ENCODE peak calls at places on chromosomes 16 and 17, in seven cellular contexts. C is ascending aorta, T is uterus, M is AG04450, Z is HCT116, D is pancreas, S is left ventricle myocardium inferior. J is an unnamed sample.

GRCh38 chr16:3478242-3478925 is 16.9 kb downstream of the C16orf90 start:
- DNase-seq in Z (no peak), D (no peak), M (no peak), T (no peak), S (no peak), C (no peak), J (no peak)

GRCh38 chr16:70713781-70714180 is 27.9 kb upstream of the MTSS2 start:
- DNase-seq in D (no peak), M (no peak), S (no peak), C (no peak), T (no peak), Z (no peak), J (no peak)

GRCh38 chr17:2904135-2904534 is 107.9 kb downstream of the RAP1GAP2 start:
- DNase-seq in M (no peak), D (peak; percentile 78), C (no peak), Z (no peak), T (no peak), S (peak; percentile 72), J (no peak)

GRCh38 chr17:78168906-78169793 is 769 bp downstream of the SYNGR2 start:
- DNase-seq in S (peak; percentile 58), D (peak; percentile 65), T (peak; percentile 46), Z (peak; percentile 64), C (peak; percentile 82), M (no peak), J (peak; percentile 71)

GRCh38 chr17:57442914-57443571 is 186.7 kb downstream of the MSI2 start:
- DNase-seq in Z (no peak), S (peak; percentile 45), M (no peak), C (peak; percentile 77), T (no peak), D (no peak), J (peak; percentile 83)

GRCh38 chr17:35312790-35313711 is 60.4 kb downstream of the SLFN11 start:
- DNase-seq in T (peak; percentile 37), C (peak; percentile 69), Z (peak; percentile 37), M (peak; percentile 56), S (peak; percentile 24), D (peak; percentile 47), J (peak; percentile 53)

GRCh38 chr17:10469459-10469858 is at the start of gene MYH4:
- DNase-seq in M (no peak), S (no peak), Z (no peak), T (no peak), C (no peak), D (no peak), J (no peak)

GRCh38 chr17:69637399-69638165 is 223.1 kb downstream of the MAP2K6 start:
- DNase-seq in S (no peak), D (no peak), Z (no peak), M (peak; percentile 33), C (no peak), T (no peak), J (no peak)

GRCh38 chr17:76904116-76904515 is 35.9 kb downstream of the MGAT5B start:
- DNase-seq in C (no peak), Z (no peak), D (no peak), S (no peak), M (no peak), T (no peak), J (no peak)

GRCh38 chr17:13647551-13647950 is 45.8 kb upstream of the HS3ST3A1 start:
- DNase-seq in D (no peak), Z (no peak), S (no peak), T (no peak), C (no peak), M (no peak), J (no peak)

GRCh38 chr16:12086861-12087260 is 110.3 kb downstream of the SNX29 start:
- DNase-seq in C (peak; percentile 3), D (no peak), M (no peak), Z (no peak), T (no peak), S (no peak), J (no peak)

GRCh38 chr17:39225974-39226683 is 384 bp upstream of the STAC2 start:
- DNase-seq in C (peak; percentile 93), T (peak; percentile 94), D (no peak), Z (no peak), M (no peak), S (peak; percentile 74), J (no peak)

GRCh38 chr16:12057276-12057675 is 80.7 kb downstream of the SNX29 start:
- DNase-seq in T (no peak), C (no peak), Z (no peak), D (no peak), M (no peak), S (no peak), J (no peak)

GRCh38 chr17:77959216-77959925 is 868 bp downstream of the TNRC6C start:
- DNase-seq in M (no peak), S (no peak), T (peak; percentile 22), C (no peak), D (peak; percentile 30), Z (no peak), J (no peak)

GRCh38 chr17:75826561-75827290 is 17.5 kb downstream of the UNC13D start:
- DNase-seq in S (no peak), M (no peak), D (no peak), T (no peak), C (no peak), Z (no peak), J (no peak)

GRCh38 chr17:75829747-75830146 is 14.5 kb downstream of the UNC13D start:
- DNase-seq in T (no peak), C (no peak), S (no peak), M (no peak), D (no peak), Z (no peak), J (no peak)

GRCh38 chr17:75828741-75829140 is 15.5 kb downstream of the UNC13D start:
- DNase-seq in D (no peak), Z (no peak), T (no peak), M (no peak), S (no peak), C (no peak), J (no peak)

GRCh38 chr17:75827291-75828050 is 16.7 kb downstream of the UNC13D start:
- DNase-seq in M (no peak), D (peak; percentile 72), C (peak; percentile 80), T (peak; percentile 82), S (peak; percentile 76), Z (no peak), J (peak; percentile 66)

DNA sequence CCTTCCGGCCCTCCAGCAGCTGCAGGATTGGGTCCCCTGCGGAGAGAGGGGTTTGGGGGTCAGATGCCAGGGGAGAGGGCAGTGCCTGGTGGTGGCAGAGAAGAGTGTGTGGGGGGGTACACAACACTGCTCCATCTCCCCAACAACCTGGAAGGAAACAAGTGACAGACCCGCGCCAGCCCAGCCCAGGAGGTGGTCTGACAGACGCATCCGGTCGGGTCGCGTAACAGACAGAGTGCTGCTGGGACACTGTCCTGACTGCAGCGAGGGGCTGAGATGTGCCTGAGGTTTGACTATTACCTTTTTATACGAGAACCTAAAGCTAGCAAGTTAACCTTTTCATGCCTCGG is 16.2 kb downstream of the UNC13D start:
- DNase-seq in Z (no peak), S (no peak), C (no peak), D (no peak), T (no peak), M (no peak), J (no peak)
- H3K4me3 ChIP-seq in Z (no peak overlapping the region), S (peak overlapping the region; percentile 61), C (peak overlapping the region; percentile 47), D (peak overlapping the region; percentile 13), T (peak overlapping the region; percentile 32), M (no peak overlapping the region), J (peak overlapping the region; percentile 44)

DNA sequence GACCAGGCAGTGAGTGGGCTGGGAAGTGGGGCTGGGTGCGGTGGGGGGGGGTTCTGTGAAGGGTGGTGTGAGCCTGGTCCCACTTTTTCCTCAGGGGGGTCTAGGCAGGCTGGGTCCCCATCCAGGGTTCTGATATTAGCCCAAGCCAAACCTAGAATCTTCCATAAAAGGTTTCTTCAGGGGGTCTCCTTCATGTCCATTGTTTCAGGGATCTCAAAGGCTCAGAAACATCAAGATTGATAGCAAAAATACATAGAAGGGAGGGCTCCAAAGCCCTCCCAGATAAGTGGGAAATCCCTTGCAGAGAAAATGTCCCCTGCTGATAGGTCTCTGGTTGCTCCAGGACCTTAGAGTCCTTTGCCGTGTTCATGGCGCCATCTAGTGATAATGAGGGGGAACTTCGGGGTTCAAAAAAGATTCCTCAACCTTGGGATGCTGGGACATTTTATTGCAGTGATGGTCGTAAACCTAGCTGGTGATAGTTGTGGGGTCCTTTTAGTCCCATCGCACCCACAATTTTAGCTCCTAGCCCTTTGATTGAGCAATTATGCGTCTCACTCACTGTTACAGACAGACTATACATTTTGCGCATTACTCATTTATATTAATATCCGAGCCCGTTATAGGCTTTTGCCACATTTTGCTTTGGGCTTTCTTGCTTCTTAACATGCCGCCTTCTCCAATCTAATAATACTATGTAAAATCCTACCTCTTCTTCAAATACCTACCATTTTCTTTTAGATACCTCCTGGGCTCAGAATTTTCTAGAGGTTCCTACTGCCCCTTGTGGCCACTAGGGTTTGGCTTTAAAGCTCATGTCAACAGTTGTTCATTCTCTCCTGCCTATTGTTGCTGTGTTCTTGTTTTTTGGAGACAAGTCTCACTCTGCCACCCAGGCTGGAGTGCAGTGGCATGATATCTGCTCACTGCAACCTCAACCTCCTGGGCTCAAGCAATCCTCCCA is 35.1 kb downstream of the IGF2BP1 start:
- DNase-seq in Z (peak; percentile 82), T (peak; percentile 25), C (no peak), M (peak; percentile 60), S (no peak), D (peak; percentile 55), J (peak; percentile 14)
- H3K4me3 ChIP-seq in Z (peak overlapping the region; percentile 13), T (no peak overlapping the region), C (no peak overlapping the region), M (no peak overlapping the region), S (no peak overlapping the region), D (no peak overlapping the region), J (no peak overlapping the region)

GRCh38 chr16:56610017-56610608 is 1.7 kb downstream of the MT2A start:
- DNase-seq in S (no peak), D (no peak), M (no peak), T (peak; percentile 40), Z (peak; percentile 75), C (peak; percentile 89), J (peak; percentile 64)

GRCh38 chr16:56610609-56611111 is 2.3 kb downstream of the MT2A start:
- DNase-seq in Z (no peak), T (no peak), C (no peak), M (no peak), S (no peak), D (no peak), J (no peak)

GRCh38 chr16:56609463-56609921 is 1.1 kb downstream of the MT2A start:
- DNase-seq in Z (peak; percentile 41), D (peak; percentile 62), T (no peak), M (no peak), C (peak; percentile 86), S (no peak), J (peak; percentile 80)

GRCh38 chr16:56613706-56614105 is 5.3 kb downstream of the MT2A start:
- DNase-seq in D (no peak), T (no peak), M (no peak), Z (no peak), S (no peak), C (no peak), J (no peak)

GRCh38 chr16:56611281-56611833 is 3.0 kb downstream of the MT2A start:
- DNase-seq in Z (peak; percentile 27), C (peak; percentile 95), M (no peak), T (peak; percentile 46), D (peak; percentile 62), S (peak; percentile 75), J (peak; percentile 98)
- H3K4me3 ChIP-seq in Z (peak overlapping the region; percentile 2), C (no peak overlapping the region), M (no peak overlapping the region), T (no peak overlapping the region), D (no peak overlapping the region), S (no peak overlapping the region), J (peak overlapping the region; percentile 26)

DNA sequence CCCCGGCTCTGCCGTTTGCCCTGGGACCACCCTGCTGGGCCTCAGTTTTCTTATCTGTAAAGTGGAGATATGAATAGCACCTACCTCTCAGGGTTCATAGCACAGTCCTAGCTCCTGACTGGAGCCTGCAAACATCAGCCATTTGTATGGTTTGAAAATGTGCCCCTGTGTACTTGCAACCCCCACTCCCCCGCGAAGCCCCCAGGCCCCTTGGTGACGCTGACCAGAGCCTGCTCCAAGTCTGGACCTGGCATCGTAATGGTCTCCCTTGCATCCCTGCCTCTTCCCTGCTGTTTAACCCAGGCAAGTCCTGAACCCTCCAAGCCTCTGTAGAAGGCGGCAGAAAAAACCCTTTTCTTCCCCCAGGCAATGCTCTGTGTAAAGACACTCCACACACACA is 128.0 kb downstream of the IRF8 start:
- DNase-seq in C (no peak), Z (no peak), M (no peak), T (no peak), D (no peak), S (no peak), J (no peak)
- H3K4me3 ChIP-seq in C (no peak overlapping the region), Z (no peak overlapping the region), M (no peak overlapping the region), T (no peak overlapping the region), D (no peak overlapping the region), S (no peak overlapping the region), J (no peak overlapping the region)